ENCODE peak calls at places on chromosome 21, in six cellular contexts. D is body of pancreas, V is A549, H is foreskin keratinocyte, L is small intestine, Z is hepatocyte. M is an unnamed sample. For H3K4me1, the result is how much of the 10 kb centered on the place peaks cover.

GRCh38 chr21:33157303-33157702 is 72.4 kb upstream of the IFNAR2 start:
- DNase-seq in V (no peak), H (no peak), Z (no peak), D (no peak), L (no peak), M (no peak)

GRCh38 chr21:41045534-41046268 is 122.3 kb upstream of the BACE2 start:
- DNase-seq in D (peak), L (peak), H (no peak), V (no peak), Z (peak), M (no peak)

GRCh38 chr21:41671859-41672542 is 94.9 kb downstream of the RIPK4 start:
- DNase-seq in V (no peak), L (no peak), Z (no peak), H (no peak), D (no peak), M (no peak)

GRCh38 chr21:22764222-22764621 is 1766.0 kb downstream of the NCAM2 start:
- DNase-seq in D (no peak), Z (no peak), L (peak), V (no peak), H (no peak), M (no peak)

GRCh38 chr21:33641339-33642026 is at the start of gene CRYZL1:
- DNase-seq in L (peak), H (peak), V (peak), Z (peak), D (peak), M (peak)

GRCh38 chr21:43825936-43826622 is 36.7 kb downstream of the RRP1 start:
- DNase-seq in L (no peak), V (no peak), Z (no peak), D (no peak), H (no peak), M (no peak)

GRCh38 chr21:42364304-42364865 is 1.9 kb downstream of the TFF1 start:
- DNase-seq in Z (no peak), V (no peak), H (no peak), D (no peak), L (no peak), M (no peak)

GRCh38 chr21:39406065-39406464 is 39.5 kb downstream of the LCA5L start:
- DNase-seq in H (no peak), Z (no peak), V (no peak), L (no peak), D (no peak), M (no peak)

GRCh38 chr21:33734326-33734725 is 92.0 kb downstream of the ITSN1 start:
- DNase-seq in H (no peak), V (no peak), Z (no peak), D (no peak), L (no peak), M (no peak)

GRCh38 chr21:28884481-28884880 is 108.2 kb downstream of the LTN1 start:
- DNase-seq in H (no peak), V (no peak), Z (no peak), D (no peak), L (no peak), M (no peak)

GRCh38 chr21:25791321-25791720 is 56.5 kb downstream of the GABPA start:
- DNase-seq in L (no peak), H (no peak), V (no peak), D (no peak), Z (no peak), M (no peak)

GRCh38 chr21:41641821-41642368 is 125.0 kb downstream of the RIPK4 start:
- DNase-seq in D (peak), V (peak), L (no peak), Z (peak), H (peak), M (no peak)

GRCh38 chr21:20330652-20331051 is 667.6 kb upstream of the NCAM2 start:
- DNase-seq in H (no peak), L (no peak), D (no peak), Z (no peak), V (no peak), M (no peak)

GRCh38 chr21:26449161-26449560 is 123.9 kb downstream of the CYYR1 start:
- DNase-seq in Z (peak), D (no peak), H (peak), V (no peak), L (no peak), M (no peak)

GRCh38 chr21:31915566-31915965 is 42.7 kb downstream of the HUNK start:
- DNase-seq in L (no peak), Z (no peak), H (no peak), D (no peak), V (no peak), M (no peak)

GRCh38 chr21:28899744-28900143 is 92.9 kb downstream of the LTN1 start:
- DNase-seq in D (no peak), H (no peak), Z (no peak), V (no peak), L (no peak), M (no peak)

GRCh38 chr21:25956993-25957714 is 213.4 kb downstream of the APP start:
- DNase-seq in L (no peak), D (no peak), Z (no peak), H (no peak), V (no peak), M (no peak)

GRCh38 chr21:33760641-33761103 is 118.4 kb downstream of the ITSN1 start:
- DNase-seq in D (no peak), L (no peak), Z (no peak), H (no peak), V (no peak), M (no peak)

GRCh38 chr21:38315155-38315554 is 58.4 kb downstream of the KCNJ15 start:
- DNase-seq in Z (no peak), H (no peak), L (no peak), D (no peak), V (no peak), M (no peak)

GRCh38 chr21:25298512-25299491 is 308.5 kb downstream of the MRPL39 start:
- DNase-seq in V (no peak), H (no peak), D (no peak), L (no peak), Z (no peak), M (no peak)

GRCh38 chr21:24729568-24729967 is 877.7 kb downstream of the MRPL39 start:
- DNase-seq in L (no peak), D (no peak), H (peak), Z (no peak), V (no peak), M (no peak)

GRCh38 chr21:38819719-38820147 is 14.0 kb downstream of the ETS2 start:
- DNase-seq in V (no peak), H (peak), L (peak), D (no peak), Z (peak), M (no peak)

GRCh38 chr21:29441651-29442050 is 142.9 kb downstream of the BACH1 start:
- DNase-seq in H (no peak), Z (no peak), L (no peak), V (no peak), D (no peak), M (no peak)

GRCh38 chr21:23401278-23401677 is 2206.0 kb downstream of the MRPL39 start:
- DNase-seq in L (no peak), Z (peak), V (no peak), H (no peak), D (no peak), M (no peak)

GRCh38 chr21:26138615-26139257 is 31.8 kb downstream of the APP start:
- DNase-seq in D (no peak), V (no peak), L (no peak), H (no peak), Z (no peak), M (no peak)

GRCh38 chr21:28237661-28238060 is 755.0 kb downstream of the LTN1 start:
- DNase-seq in V (no peak), D (no peak), L (no peak), Z (no peak), H (no peak), M (no peak)

GRCh38 chr21:42456457-42456856 is 39.6 kb downstream of the RSPH1 start:
- DNase-seq in V (no peak), D (no peak), Z (no peak), H (no peak), L (peak), M (no peak)

GRCh38 chr21:38420140-38420539 is 78.1 kb downstream of the ERG start:
- DNase-seq in Z (no peak), V (no peak), H (no peak), L (no peak), D (no peak), M (no peak)

GRCh38 chr21:42636535-42636914 is 16.9 kb upstream of the PDE9A start:
- DNase-seq in L (no peak), Z (no peak), H (peak), V (no peak), D (no peak), M (no peak)

GRCh38 chr21:32392880-32393676 is at the start of gene URB1:
- DNase-seq in L (peak), H (no peak), D (peak), V (peak), Z (peak), M (peak)

GRCh38 chr21:26776320-26777021 is 68.7 kb downstream of the ADAMTS1 start:
- DNase-seq in H (peak), L (no peak), Z (no peak), V (no peak), D (no peak), M (no peak)

GRCh38 chr21:32940079-32941014 is 85.4 kb upstream of the OLIG2 start:
- DNase-seq in D (peak), V (peak), Z (peak), L (peak), H (no peak), M (no peak)

GRCh38 chr21:38834725-38835124 is 29.0 kb downstream of the ETS2 start:
- DNase-seq in Z (no peak), D (no peak), H (no peak), L (no peak), V (no peak), M (no peak)

GRCh38 chr21:37855568-37856391 is 60.5 kb downstream of the KCNJ6 start:
- DNase-seq in V (no peak), L (no peak), Z (no peak), D (no peak), H (no peak), M (no peak)

GRCh38 chr21:31364265-31364945 is 20.3 kb upstream of the TIAM1 start:
- DNase-seq in D (no peak), L (no peak), H (no peak), Z (no peak), V (no peak), M (no peak)

GRCh38 chr21:16993416-16994044 is 519.3 kb upstream of the CXADR start:
- DNase-seq in D (no peak), L (no peak), H (no peak), Z (no peak), V (no peak), M (no peak)

GRCh38 chr21:32529679-32530078 is 55.6 kb downstream of the TCP10L start:
- DNase-seq in V (no peak), D (no peak), L (no peak), Z (no peak), H (no peak), M (no peak)

GRCh38 chr21:42724226-42724920 is 71.0 kb downstream of the PDE9A start:
- DNase-seq in V (peak), Z (peak), L (peak), H (no peak), D (no peak), M (no peak)

GRCh38 chr21:34846214-34846575 is 177.4 kb downstream of the CLIC6 start:
- DNase-seq in L (no peak), H (no peak), D (no peak), Z (no peak), V (no peak), M (no peak)

GRCh38 chr21:34844033-34844923 is 175.5 kb downstream of the CLIC6 start:
- DNase-seq in Z (no peak), L (no peak), D (peak), H (peak), V (no peak), M (no peak)

GRCh38 chr21:34843562-34843961 is 174.8 kb downstream of the CLIC6 start:
- DNase-seq in V (no peak), D (no peak), L (no peak), Z (no peak), H (no peak), M (no peak)

GRCh38 chr21:34845521-34846213 is 176.9 kb downstream of the CLIC6 start:
- DNase-seq in D (no peak), H (peak), V (no peak), Z (peak), L (peak), M (peak)

GRCh38 chr21:34844924-34845238 is 176.1 kb downstream of the CLIC6 start:
- DNase-seq in L (no peak), H (no peak), D (no peak), V (no peak), Z (no peak), M (no peak)
- H3K4me1 ChIP-seq in L (under half), H (under half), D (under half), V (under half), Z (under half), M (under half)

GRCh38 chr21:34796518-34797201 is 127.9 kb downstream of the CLIC6 start:
- DNase-seq in V (no peak), Z (peak), H (no peak), D (no peak), L (no peak), M (no peak)

GRCh38 chr21:34799092-34799491 is 130.3 kb downstream of the CLIC6 start:
- DNase-seq in H (no peak), V (no peak), Z (no peak), D (no peak), L (no peak), M (no peak)

GRCh38 chr21:34795152-34796141 is 126.7 kb downstream of the CLIC6 start:
- DNase-seq in V (peak), D (no peak), L (peak), Z (peak), H (peak), M (no peak)

GRCh38 chr21:34797202-34797527 is 128.4 kb downstream of the CLIC6 start:
- DNase-seq in D (no peak), Z (no peak), L (peak), V (no peak), H (no peak), M (no peak)

GRCh38 chr21:34797926-34798595 is 129.3 kb downstream of the CLIC6 start:
- DNase-seq in D (no peak), Z (no peak), L (peak), H (no peak), V (no peak), M (no peak)
- H3K4me1 ChIP-seq in D (under half), Z (half or more), L (under half), H (half or more), V (half or more), M (under half)

DNA sequence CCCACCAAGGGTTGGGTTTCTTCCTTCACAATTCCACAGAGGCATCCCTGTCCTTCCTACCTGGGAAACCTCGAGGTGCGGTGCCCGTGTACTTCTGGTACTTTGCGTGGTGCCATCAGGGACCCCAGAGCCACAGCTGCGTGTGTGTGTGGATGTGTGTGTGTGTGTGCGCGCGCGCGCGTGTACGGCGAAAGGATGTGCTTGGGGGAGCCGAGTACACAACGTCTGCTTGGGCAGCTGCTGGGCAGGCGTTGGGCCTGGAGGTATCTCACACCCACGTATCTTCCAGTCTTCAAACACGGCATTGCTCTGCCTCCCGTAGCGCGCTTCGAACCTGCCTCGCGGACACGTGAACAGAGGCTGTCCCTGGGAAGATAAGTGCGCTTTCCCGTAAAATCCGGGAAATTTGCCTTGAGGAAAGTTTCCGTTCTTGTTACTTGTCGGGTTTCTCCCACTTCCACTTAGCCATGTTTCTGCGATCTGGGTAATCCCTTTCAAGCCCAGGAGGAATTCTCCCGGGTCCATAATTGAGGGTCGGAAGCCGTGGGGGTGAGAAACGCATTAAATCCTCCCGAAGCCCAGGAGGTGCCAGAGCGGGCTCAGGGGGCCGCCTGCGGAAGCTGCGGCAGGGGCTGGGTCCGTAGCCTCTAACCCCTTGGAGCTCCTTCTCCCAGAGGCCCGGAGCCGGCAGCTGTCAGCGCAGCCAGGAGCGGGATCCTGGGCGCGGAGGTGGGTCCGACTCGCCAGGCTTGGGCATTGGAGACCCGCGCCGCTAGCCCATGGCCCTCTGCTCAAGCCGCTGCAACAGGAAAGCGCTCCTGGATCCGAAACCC is 2.1 kb upstream of the SIM2 start:
- DNase-seq in Z (no peak), D (no peak), L (no peak), V (no peak), H (no peak), M (no peak)
- H3K4me1 ChIP-seq in Z (under half), D (half or more), L (under half), V (under half), H (under half), M (under half)

GRCh38 chr21:45325206-45326168 is 37.8 kb upstream of the POFUT2 start:
- DNase-seq in H (no peak), V (no peak), L (no peak), Z (no peak), D (no peak), M (no peak)

GRCh38 chr21:45326169-45326833 is 38.6 kb upstream of the POFUT2 start:
- DNase-seq in Z (no peak), H (no peak), L (no peak), D (no peak), V (no peak), M (no peak)

GRCh38 chr21:45323487-45324380 is 36.0 kb upstream of the POFUT2 start:
- DNase-seq in V (no peak), H (no peak), D (peak), Z (no peak), L (no peak), M (no peak)

GRCh38 chr21:45322960-45323461 is 35.3 kb upstream of the POFUT2 start:
- DNase-seq in Z (no peak), H (no peak), V (peak), D (peak), L (no peak), M (no peak)

DNA sequence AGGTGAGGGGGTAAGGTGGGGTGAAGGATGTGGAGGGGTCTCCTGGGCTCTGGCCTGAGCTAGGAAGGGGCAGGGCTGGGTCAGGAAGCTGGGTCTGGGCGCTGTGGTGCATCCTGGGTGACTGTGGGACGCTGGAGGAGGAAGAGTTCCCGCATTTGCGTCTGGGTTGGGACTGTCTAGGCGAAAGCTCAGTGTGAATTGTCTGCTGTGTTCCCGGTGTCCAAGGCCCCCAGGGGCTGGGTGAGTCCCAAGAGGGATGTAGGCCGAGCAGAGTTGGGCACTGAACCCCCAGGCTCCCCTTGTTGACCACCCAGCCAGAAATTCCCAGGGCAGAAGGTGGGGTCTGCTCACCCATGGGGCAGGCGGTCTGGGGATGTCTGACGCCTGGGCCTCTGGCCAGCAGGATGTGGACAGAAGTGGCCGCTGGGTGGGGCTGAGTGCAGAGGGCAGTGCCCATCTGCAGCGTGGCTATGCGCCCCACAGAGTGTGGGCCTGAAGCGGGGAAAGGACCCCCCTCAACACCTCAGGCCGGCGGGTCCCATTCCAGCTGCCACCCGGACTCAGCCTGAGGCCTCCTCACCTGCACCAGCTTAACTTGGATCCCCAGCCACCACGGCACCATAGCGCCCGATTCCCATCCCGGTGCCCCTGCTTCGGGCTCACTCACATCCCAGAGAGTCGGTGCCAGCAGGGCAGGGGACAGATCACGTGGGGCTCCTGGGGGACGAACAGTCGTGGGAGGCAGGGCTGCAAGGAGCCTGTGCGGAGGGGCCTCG is 36.9 kb upstream of the POFUT2 start:
- DNase-seq in Z (no peak), D (peak), V (peak), H (no peak), L (no peak), M (no peak)
- H3K4me1 ChIP-seq in Z (under half), D (half or more), V (half or more), H (under half), L (under half), M (under half)

GRCh38 chr21:45363921-45364463 is 41.0 kb upstream of the COL18A1 start:
- DNase-seq in V (peak), L (peak), H (peak), Z (peak), D (peak), M (no peak)
- H3K4me1 ChIP-seq in V (half or more), L (under half), H (under half), Z (under half), D (under half), M (under half)

GRCh38 chr21:45669382-45669781 is 25.9 kb downstream of the PCBP3 start:
- DNase-seq in Z (no peak), H (no peak), V (no peak), D (no peak), L (no peak), M (no peak)

DNA sequence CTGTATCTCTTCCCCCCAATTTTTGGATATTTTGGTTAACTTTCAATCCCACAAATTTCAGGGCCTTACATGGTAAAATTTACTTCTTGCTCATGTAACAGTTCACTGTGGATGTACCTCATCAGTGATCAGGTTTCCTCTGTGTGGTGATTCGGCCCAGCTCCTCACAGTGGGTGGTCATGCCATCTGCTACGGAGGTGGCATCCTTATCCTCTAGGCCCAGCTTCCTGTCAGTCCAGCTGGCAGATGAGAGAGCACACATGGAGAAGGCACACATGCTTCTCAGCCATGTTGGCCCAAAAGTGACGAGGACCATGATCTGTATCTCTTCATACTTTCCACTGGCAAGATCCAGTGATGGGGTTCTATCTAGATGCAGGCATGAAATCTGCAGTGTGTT is 27.2 kb downstream of the PCBP3 start:
- DNase-seq in D (no peak), H (no peak), V (no peak), L (no peak), Z (no peak), M (no peak)
- H3K4me1 ChIP-seq in D (under half), H (under half), V (under half), L (under half), Z (under half), M (under half)

GRCh38 chr21:15751561-15751960 is 21.8 kb downstream of the USP25 start:
- DNase-seq in V (no peak), Z (no peak), L (no peak), H (no peak), D (no peak), M (no peak)
- H3K4me1 ChIP-seq in V (half or more), Z (under half), L (under half), H (under half), D (under half), M (under half)